ENCODE peak calls at places on chromosomes 1 and 21, in four cellular contexts. H is Karpas-422, I is fibroblast of the aortic adventitia, D is heart right ventricle. F is an unnamed sample.

GRCh38 chr1:245788269-245788668 is 633.5 kb downstream of the KIF26B start:
- DNase-seq in H (no peak), I (peak), D (no peak), F (no peak)

GRCh38 chr1:1116701-1117468 is 996 bp upstream of the C1orf159 start:
- DNase-seq in H (peak), I (no peak), D (no peak), F (no peak)

GRCh38 chr1:88394958-88395357 is 289.1 kb upstream of the PKN2 start:
- DNase-seq in H (no peak), I (no peak), D (no peak), F (no peak)

GRCh38 chr21:46078322-46078981 is 19.5 kb upstream of the COL6A2 start:
- DNase-seq in H (no peak), I (peak), D (peak), F (peak)

GRCh38 chr1:178093958-178094751 is at the start of gene RASAL2:
- DNase-seq in H (no peak), I (peak), D (peak), F (peak)

GRCh38 chr1:55694297-55694696 is 479.1 kb upstream of the USP24 start:
- DNase-seq in H (no peak), I (peak), D (no peak), F (peak)

GRCh38 chr1:61255324-61255703 is 173.0 kb downstream of the NFIA start:
- DNase-seq in H (no peak), I (no peak), D (no peak), F (no peak)

GRCh38 chr1:55420866-55421265 is 205.7 kb upstream of the USP24 start:
- DNase-seq in H (no peak), I (peak), D (no peak), F (no peak)

GRCh38 chr1:232029297-232029696 is 402.7 kb downstream of the DISC1 start:
- DNase-seq in H (no peak), I (no peak), D (no peak), F (peak)

GRCh38 chr1:45305231-45305630 is 21.5 kb upstream of the HPDL start:
- DNase-seq in H (no peak), I (no peak), D (no peak), F (no peak)

GRCh38 chr1:179105393-179105792 is 23.5 kb downstream of the TOR3A start:
- DNase-seq in H (peak), I (no peak), D (no peak), F (no peak)

DNA sequence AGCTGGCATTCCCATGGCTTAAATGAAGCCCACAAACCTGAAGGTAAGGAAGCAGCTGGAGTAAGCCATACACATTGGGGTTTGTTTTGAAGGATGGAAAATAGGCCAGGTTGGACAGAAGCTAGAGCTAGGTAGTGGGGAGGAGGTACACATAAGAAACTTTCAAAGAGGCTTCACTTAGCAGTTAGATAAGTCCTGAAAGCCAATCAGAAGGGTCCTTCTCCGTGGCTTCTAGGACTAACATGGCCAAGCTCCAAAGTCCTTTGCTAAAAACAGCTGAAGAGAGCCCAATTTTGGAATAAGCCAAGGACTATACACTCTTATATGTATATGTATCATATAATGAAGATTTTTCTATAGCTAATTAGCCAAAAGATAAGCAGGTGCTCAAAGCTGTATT is 1.8 kb downstream of the EYA3 start:
- DNase-seq in H (peak), I (no peak), D (no peak), F (no peak)
- H3K4me3 ChIP-seq in H (peak), I (peak), D (no peak), F (no peak)

GRCh38 chr1:162406811-162407210 is 5.1 kb downstream of the SH2D1B start:
- DNase-seq in H (no peak), I (no peak), D (no peak), F (no peak)
- H3K4me3 ChIP-seq in H (no peak), I (no peak), D (no peak), F (no peak)

GRCh38 chr1:243712890-243713425 is 137.1 kb downstream of the AKT3 start:
- DNase-seq in H (no peak), I (no peak), D (no peak), F (no peak)
- H3K4me3 ChIP-seq in H (no peak), I (no peak), D (peak), F (no peak)

GRCh38 chr1:172851077-172851476 is 192.2 kb downstream of the FASLG start:
- DNase-seq in H (no peak), I (no peak), D (no peak), F (no peak)
- H3K4me3 ChIP-seq in H (no peak), I (no peak), D (no peak), F (no peak)

DNA sequence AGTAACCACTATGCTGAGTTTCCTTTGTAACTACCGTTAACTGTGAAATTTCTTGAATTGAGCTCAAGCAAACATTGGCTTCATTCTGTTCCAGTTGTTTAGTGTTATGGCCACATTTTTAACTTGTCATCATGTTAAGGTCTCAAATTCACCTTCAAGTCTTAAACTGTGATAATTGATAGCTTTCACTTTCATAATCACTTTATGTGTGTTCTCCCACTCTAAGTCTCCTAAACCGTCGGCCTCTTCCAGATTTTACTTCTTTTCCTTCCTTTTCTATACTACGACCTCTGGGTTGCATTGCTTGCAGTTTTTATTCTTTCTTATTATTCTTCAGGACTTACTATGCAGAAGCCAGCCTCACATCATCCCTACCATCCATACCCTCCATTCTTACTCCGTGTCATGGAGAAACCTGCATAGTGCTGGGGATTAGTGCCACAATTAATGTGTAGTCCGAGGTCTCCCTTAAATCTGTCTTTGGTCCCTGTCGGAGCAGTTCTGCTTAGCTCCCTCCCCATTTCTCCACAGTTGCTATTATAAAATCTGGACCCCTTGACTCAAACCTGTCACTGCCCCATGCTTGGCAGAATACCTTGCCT is 5.9 kb downstream of the KIF1B start:
- DNase-seq in H (no peak), I (no peak), D (no peak), F (peak)
- H3K4me3 ChIP-seq in H (no peak), I (no peak), D (peak), F (no peak)

GRCh38 chr1:111191496-111191895 is 8.9 kb downstream of the DENND2D start:
- DNase-seq in H (no peak), I (peak), D (no peak), F (no peak)

GRCh38 chr1:111192074-111192473 is 8.4 kb downstream of the DENND2D start:
- DNase-seq in H (no peak), I (no peak), D (no peak), F (no peak)

GRCh38 chr1:111193712-111194480 is 6.5 kb downstream of the DENND2D start:
- DNase-seq in H (no peak), I (no peak), D (no peak), F (no peak)

GRCh38 chr1:111190931-111191451 is 9.5 kb downstream of the DENND2D start:
- DNase-seq in H (no peak), I (peak), D (no peak), F (no peak)

GRCh38 chr1:111192643-111193519 is 7.6 kb downstream of the DENND2D start:
- DNase-seq in H (no peak), I (peak), D (no peak), F (no peak)
- H3K4me3 ChIP-seq in H (no peak), I (no peak), D (peak), F (no peak)